ENCODE peak calls at places on chromosome 1, in six cellular contexts. K is epithelial cell of esophagus, G is stomach, E is ascending aorta, J is left ventricle myocardium inferior, F is IMR-90. A is an unnamed sample.

GRCh38 chr1:80375662-80376061 is 1369.1 kb upstream of the ADGRL4 start:
- DNase-seq in G (no peak), E (no peak), K (peak), F (peak), J (no peak), A (peak)

GRCh38 chr1:93811646-93812045 is 67.4 kb downstream of the DNTTIP2 start:
- DNase-seq in J (no peak), G (no peak), F (peak), E (peak), K (no peak), A (no peak)

GRCh38 chr1:34127006-34128000 is 37.7 kb downstream of the CSMD2 start:
- DNase-seq in E (peak), K (no peak), G (no peak), F (no peak), J (no peak), A (no peak)

GRCh38 chr1:1545946-1546737 is 5.7 kb upstream of the TMEM240 start:
- DNase-seq in E (no peak), F (peak), K (no peak), G (no peak), J (no peak), A (no peak)

GRCh38 chr1:48182441-48182840 is 40.1 kb upstream of the SLC5A9 start:
- DNase-seq in G (no peak), K (peak), J (no peak), E (no peak), F (no peak), A (no peak)

GRCh38 chr1:111735858-111736544 is 3.2 kb downstream of the INKA2 start:
- DNase-seq in J (no peak), E (peak), F (peak), K (no peak), G (no peak), A (peak)

GRCh38 chr1:59409525-59409924 is 112.6 kb downstream of the FGGY start:
- DNase-seq in G (no peak), F (no peak), E (no peak), J (no peak), K (no peak), A (peak)

GRCh38 chr1:54542120-54542961 is 5.7 kb upstream of the ACOT11 start:
- DNase-seq in E (peak), G (peak), J (peak), F (peak), K (peak), A (peak)

GRCh38 chr1:178124115-178124514 is 30.2 kb downstream of the RASAL2 start:
- DNase-seq in G (no peak), E (no peak), K (no peak), J (no peak), F (no peak), A (no peak)

GRCh38 chr1:153470707-153471106 is 10.3 kb upstream of the S100A7 start:
- DNase-seq in J (no peak), K (peak), G (no peak), E (no peak), F (no peak), A (no peak)

GRCh38 chr1:64499011-64499410 is 29.1 kb downstream of the CACHD1 start:
- DNase-seq in J (no peak), K (no peak), F (no peak), E (no peak), G (no peak), A (no peak)

GRCh38 chr1:149936076-149936991 is at the start of gene MTMR11:
- DNase-seq in J (no peak), K (peak), G (peak), F (peak), E (peak), A (peak)

GRCh38 chr1:202161151-202162048 is 998 bp upstream of the PTPN7 start:
- DNase-seq in G (no peak), K (no peak), E (no peak), F (no peak), J (no peak), A (no peak)

GRCh38 chr1:198056255-198056654 is 100.5 kb upstream of the NEK7 start:
- DNase-seq in K (peak), J (no peak), E (no peak), G (no peak), F (no peak), A (no peak)

GRCh38 chr1:44035726-44036408 is 4.6 kb upstream of the SLC6A9 start:
- DNase-seq in J (peak), G (no peak), K (no peak), E (no peak), F (no peak), A (peak)

GRCh38 chr1:72777918-72778317 is 495.6 kb upstream of the NEGR1 start:
- DNase-seq in G (no peak), E (no peak), J (no peak), F (no peak), K (no peak), A (no peak)

GRCh38 chr1:65435987-65436386 is 15.5 kb downstream of the LEPR start:
- DNase-seq in G (no peak), K (no peak), F (peak), J (no peak), E (no peak), A (peak)

GRCh38 chr1:30466610-30467009 is 256.8 kb downstream of the MATN1 start:
- DNase-seq in G (no peak), E (no peak), J (no peak), F (no peak), K (no peak), A (no peak)

GRCh38 chr1:41330588-41331545 is 30.4 kb upstream of the FOXO6 start:
- DNase-seq in E (no peak), K (no peak), J (no peak), F (no peak), G (no peak), A (no peak)

GRCh38 chr1:63124666-63125191 is 197.6 kb upstream of the FOXD3 start:
- DNase-seq in J (no peak), F (peak), G (no peak), K (no peak), E (no peak), A (peak)

GRCh38 chr1:51877434-51878306 is 857 bp downstream of the NRDC start:
- DNase-seq in F (peak), K (peak), G (no peak), J (no peak), E (peak), A (peak)

GRCh38 chr1:183945432-183946308 is 91.9 kb downstream of the COLGALT2 start:
- DNase-seq in G (no peak), J (no peak), F (no peak), E (no peak), K (no peak), A (no peak)

GRCh38 chr1:154999651-155000474 is 2.7 kb upstream of the ZBTB7B start:
- DNase-seq in J (no peak), F (no peak), K (peak), E (no peak), G (peak), A (peak)

GRCh38 chr1:65153635-65154034 is 5.6 kb downstream of the AK4 start:
- DNase-seq in K (peak), E (no peak), F (no peak), J (no peak), G (no peak), A (no peak)

GRCh38 chr1:115138271-115138670 is 49.0 kb upstream of the TSPAN2 start:
- DNase-seq in K (no peak), F (no peak), J (no peak), E (no peak), G (no peak), A (no peak)

GRCh38 chr1:184881941-184882648 is 92.2 kb downstream of the NIBAN1 start:
- DNase-seq in E (no peak), F (no peak), J (no peak), G (no peak), K (peak), A (no peak)

GRCh38 chr1:112515311-112516009 is 6.7 kb downstream of the WNT2B start:
- DNase-seq in J (no peak), E (no peak), G (no peak), K (no peak), F (peak), A (peak)

GRCh38 chr1:17539526-17540254 is at the start of gene ARHGEF10L:
- DNase-seq in J (peak), G (no peak), E (no peak), K (no peak), F (no peak), A (peak)

GRCh38 chr1:181089777-181090505 is 1.4 kb downstream of the IER5 start:
- DNase-seq in E (peak), F (peak), J (peak), G (peak), K (peak), A (peak)

GRCh38 chr1:75733661-75734060 is 9.2 kb downstream of the ACADM start:
- DNase-seq in J (no peak), K (no peak), F (no peak), G (no peak), E (no peak), A (no peak)

GRCh38 chr1:85612704-85613361 is 32.3 kb downstream of the CCN1 start:
- DNase-seq in J (no peak), G (no peak), K (peak), E (no peak), F (peak), A (peak)

GRCh38 chr1:192577145-192578140 is 1.9 kb downstream of the RGS1 start:
- DNase-seq in G (no peak), J (no peak), F (no peak), E (no peak), K (no peak), A (no peak)
- H3K4me3 ChIP-seq in G (peak), J (no peak), F (no peak), E (no peak), K (no peak), A (no peak)

GRCh38 chr1:57277681-57278080 is 146.2 kb downstream of the DAB1 start:
- DNase-seq in G (no peak), J (no peak), E (no peak), K (peak), F (no peak), A (no peak)

GRCh38 chr1:57278558-57278957 is 145.3 kb downstream of the DAB1 start:
- DNase-seq in G (no peak), E (no peak), K (no peak), F (no peak), J (no peak), A (no peak)

GRCh38 chr1:57276916-57277315 is 146.9 kb downstream of the DAB1 start:
- DNase-seq in K (no peak), E (no peak), F (no peak), J (no peak), G (no peak), A (no peak)

GRCh38 chr1:57279909-57280666 is 143.8 kb downstream of the DAB1 start:
- DNase-seq in F (peak), K (peak), J (no peak), G (no peak), E (no peak), A (no peak)

DNA sequence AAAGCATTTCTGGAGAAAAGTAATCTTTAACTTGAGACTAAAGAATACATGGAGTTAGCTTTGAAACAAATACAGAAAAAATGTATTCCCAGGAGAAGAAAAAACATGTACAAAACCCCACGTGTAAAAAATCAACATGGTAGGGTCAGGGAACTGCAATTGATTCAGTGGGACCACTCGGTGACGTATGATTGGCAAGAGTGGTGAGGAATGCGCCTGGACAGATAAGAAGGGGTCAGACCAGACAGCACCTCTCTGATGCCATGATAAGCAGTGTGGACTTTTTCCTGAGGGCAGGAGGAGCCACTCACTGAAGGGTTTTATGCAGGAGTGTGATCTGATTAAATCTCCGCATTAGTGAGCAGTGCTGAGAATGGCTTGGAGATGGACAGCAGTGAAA is 142.5 kb downstream of the DAB1 start:
- DNase-seq in F (no peak), G (no peak), J (no peak), E (no peak), K (no peak), A (no peak)
- TF ChIP-seq CTCF in F (no peak), G (no peak), J (no peak), E (no peak), K (no peak), A (no peak)

GRCh38 chr1:237042467-237042891 is 495 bp downstream of the RYR2 start:
- DNase-seq in J (no peak), E (no peak), F (no peak), G (no peak), K (no peak), A (no peak)
- H3K4me3 ChIP-seq in J (peak), E (peak), F (no peak), G (peak), K (no peak), A (no peak)

GRCh38 chr1:46691997-46692790 is 20.5 kb downstream of the TEX38 start:
- DNase-seq in E (no peak), K (no peak), J (no peak), G (no peak), F (peak), A (peak)
- TF ChIP-seq CTCF in E (no peak), K (peak), J (peak), G (no peak), F (peak), A (peak)

GRCh38 chr1:66436378-66437135 is 97.4 kb upstream of the SGIP1 start:
- DNase-seq in E (no peak), J (no peak), G (no peak), F (peak), K (peak), A (peak)

GRCh38 chr1:66437136-66437401 is 96.9 kb upstream of the SGIP1 start:
- DNase-seq in G (no peak), F (no peak), K (no peak), E (no peak), J (no peak), A (no peak)

GRCh38 chr1:66438062-66438970 is 95.6 kb upstream of the SGIP1 start:
- DNase-seq in K (peak), J (no peak), G (no peak), E (no peak), F (no peak), A (no peak)

GRCh38 chr1:66435541-66435940 is 98.4 kb upstream of the SGIP1 start:
- DNase-seq in F (no peak), J (no peak), K (no peak), E (no peak), G (no peak), A (no peak)

GRCh38 chr1:66439028-66439427 is 94.9 kb upstream of the SGIP1 start:
- DNase-seq in F (peak), E (no peak), K (peak), J (no peak), G (no peak), A (peak)
- H3K4me3 ChIP-seq in F (no peak), E (no peak), K (no peak), J (no peak), G (no peak), A (no peak)

DNA sequence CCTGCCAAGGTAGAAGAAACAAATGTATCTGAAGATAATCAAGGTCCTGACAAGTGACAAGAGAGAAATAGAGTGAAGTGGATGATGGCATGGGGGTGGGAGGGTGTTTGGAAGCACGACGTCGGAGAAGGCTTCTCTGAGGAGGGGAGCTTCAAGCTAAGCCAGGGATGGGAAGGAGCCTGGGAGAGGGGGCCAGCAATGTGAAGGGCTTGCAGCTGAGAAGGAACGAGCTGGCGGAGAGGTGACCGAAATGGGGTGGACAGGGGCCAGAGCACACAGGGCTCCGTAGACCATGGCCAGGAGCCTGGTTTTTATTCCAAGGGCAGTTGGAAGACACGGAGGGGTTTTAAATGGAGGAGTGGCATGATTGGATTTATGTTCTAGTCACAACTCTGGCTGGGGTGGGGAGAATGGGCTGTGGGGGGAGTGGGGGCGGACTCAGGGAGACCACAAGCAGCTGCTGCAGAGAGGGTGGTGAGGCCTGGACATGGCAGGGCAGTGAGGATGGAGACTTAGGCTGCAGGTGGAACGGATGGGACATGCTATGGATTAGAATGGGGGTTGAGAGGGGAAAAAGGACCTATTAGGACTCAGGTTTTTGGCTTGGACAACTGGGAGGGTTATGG is 5.1 kb upstream of the EPS8L3 start:
- DNase-seq in E (peak), F (no peak), G (no peak), K (no peak), J (peak), A (no peak)
- TF ChIP-seq CTCF in E (no peak), F (no peak), G (no peak), K (no peak), J (no peak), A (no peak)

GRCh38 chr1:243473281-243474210 is 217.7 kb downstream of the SDCCAG8 start:
- DNase-seq in G (no peak), J (no peak), E (no peak), F (peak), K (peak), A (no peak)
- H3K4me3 ChIP-seq in G (peak), J (peak), E (peak), F (peak), K (peak), A (peak)

GRCh38 chr1:11417162-11417561 is 61.8 kb upstream of the DISP3 start:
- DNase-seq in J (no peak), E (no peak), G (no peak), K (no peak), F (no peak), A (peak)
- TF ChIP-seq CTCF in J (no peak), E (no peak), G (no peak), K (no peak), F (no peak), A (no peak)

DNA sequence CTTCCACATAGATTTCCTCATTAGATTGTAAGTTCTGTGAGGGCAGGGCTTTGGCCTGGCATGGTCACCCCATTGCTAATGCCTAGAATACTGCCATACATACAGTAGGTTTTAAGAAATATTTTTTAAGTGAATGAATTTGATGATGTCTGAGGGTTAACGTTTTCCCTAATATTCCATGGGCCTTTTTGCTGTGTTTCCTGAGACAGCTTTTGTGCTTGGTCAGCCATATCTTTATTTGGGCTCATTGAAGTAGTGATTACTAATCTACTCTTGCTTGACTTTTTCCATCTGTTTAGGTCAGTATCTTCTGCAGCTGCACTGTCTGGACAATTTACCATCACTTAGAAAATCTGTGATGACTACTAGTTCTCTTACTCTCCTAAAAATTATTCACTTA is 3.5 kb downstream of the CDC42 start:
- DNase-seq in G (no peak), K (no peak), F (peak), J (no peak), E (no peak), A (peak)
- H3K4me3 ChIP-seq in G (peak), K (no peak), F (no peak), J (peak), E (no peak), A (no peak)

GRCh38 chr1:89917353-89917752 is 77.6 kb upstream of the ZNF326 start:
- DNase-seq in K (no peak), F (no peak), G (no peak), E (no peak), J (no peak), A (no peak)
- TF ChIP-seq CTCF in K (no peak), F (no peak), G (no peak), E (no peak), J (no peak), A (no peak)